ENCODE peak calls at places on chromosome 1, in seven cellular contexts. S is NCI-H1930; C is fibroblast of gingiva; H is SJSA1; E is IMR-90; I is stimulated activated CD4-positive, alpha-beta T cell treated with anti-CD3 and anti-CD28 coated beads, Interleukin-4, amount 100 ng/mL, for 48 hours; O is dorsolateral prefrontal cortex. W is an unnamed sample.

GRCh38 chr1:226637147-226637935 is 88.8 kb downstream of the STUM start:
- DNase-seq in S (no peak), C (peak; percentile 49), H (no peak), E (no peak), I (no peak), O (no peak), W (no peak)

GRCh38 chr1:2258996-2259395 is 30.9 kb downstream of the SKI start:
- DNase-seq in S (no peak), C (no peak), H (no peak), E (no peak), I (peak; percentile 52), O (no peak), W (no peak)

GRCh38 chr1:86538775-86539174 is 8.1 kb upstream of the CLCA4 start:
- DNase-seq in S (no peak), C (no peak), H (no peak), E (no peak), I (no peak), O (no peak), W (no peak)

GRCh38 chr1:175887981-175888428 is 144.6 kb upstream of the TNR start:
- DNase-seq in S (peak; percentile 61), C (peak; percentile 13), H (peak; percentile 10), E (peak; percentile 36), I (peak; percentile 7), O (peak; percentile 72), W (peak; percentile 45)

GRCh38 chr1:28680141-28680540 is 11.6 kb downstream of the GMEB1 start:
- DNase-seq in S (no peak), C (no peak), H (no peak), E (peak; percentile 37), I (no peak), O (no peak), W (no peak)

GRCh38 chr1:117120774-117121588 is 568 bp downstream of the TRIM45 start:
- DNase-seq in S (no peak), C (no peak), H (no peak), E (peak; percentile 57), I (no peak), O (no peak), W (no peak)

GRCh38 chr1:201281573-201281972 is 1.7 kb upstream of the PKP1 start:
- DNase-seq in S (no peak), C (no peak), H (no peak), E (no peak), I (no peak), O (no peak), W (no peak)

GRCh38 chr1:207388721-207389120 is 65.4 kb upstream of the CR2 start:
- DNase-seq in S (no peak), C (no peak), H (no peak), E (no peak), I (no peak), O (no peak), W (no peak)

GRCh38 chr1:248316796-248317195 is 7.6 kb downstream of the OR2M7 start:
- DNase-seq in S (no peak), C (no peak), H (no peak), E (no peak), I (no peak), O (no peak), W (no peak)

GRCh38 chr1:100035214-100035613 is 65.4 kb downstream of the SLC35A3 start:
- DNase-seq in S (no peak), C (no peak), H (no peak), E (no peak), I (no peak), O (no peak), W (no peak)

GRCh38 chr1:53116933-53117332 is 25.5 kb downstream of the SLC1A7 start:
- DNase-seq in S (no peak), C (no peak), H (no peak), E (no peak), I (no peak), O (no peak), W (no peak)

GRCh38 chr1:221620437-221621384 is 121.2 kb downstream of the DUSP10 start:
- DNase-seq in S (no peak), C (peak; percentile 64), H (no peak), E (peak; percentile 23), I (no peak), O (no peak), W (no peak)

GRCh38 chr1:227317541-227318002 is 720 bp downstream of the CDC42BPA start:
- DNase-seq in S (peak; percentile 43), C (peak; percentile 54), H (peak; percentile 79), E (peak; percentile 61), I (peak; percentile 1), O (peak; percentile 27), W (no peak)

GRCh38 chr1:235958021-235958420 is 91.3 kb upstream of the LYST start:
- DNase-seq in S (no peak), C (no peak), H (no peak), E (no peak), I (no peak), O (no peak), W (no peak)

GRCh38 chr1:66533804-66534745 is at the start of gene SGIP1:
- DNase-seq in S (no peak), C (peak; percentile 72), H (peak; percentile 28), E (peak; percentile 88), I (no peak), O (peak; percentile 73), W (peak; percentile 44)

GRCh38 chr1:214438530-214438929 is 112.9 kb downstream of the PTPN14 start:
- DNase-seq in S (no peak), C (no peak), H (no peak), E (no peak), I (no peak), O (no peak), W (no peak)

GRCh38 chr1:186474208-186474607 is 13.3 kb upstream of the PDC start:
- DNase-seq in S (no peak), C (no peak), H (peak; percentile 25), E (peak; percentile 78), I (no peak), O (no peak), W (no peak)

GRCh38 chr1:48677306-48678287 is 99.1 kb downstream of the BEND5 start:
- DNase-seq in S (peak; percentile 73), C (peak; percentile 67), H (peak; percentile 31), E (peak; percentile 41), I (peak; percentile 43), O (peak; percentile 66), W (peak; percentile 28)

GRCh38 chr1:162690672-162691434 is 58.6 kb downstream of the DDR2 start:
- DNase-seq in S (no peak), C (peak; percentile 95), H (peak; percentile 96), E (peak; percentile 93), I (no peak), O (no peak), W (peak; percentile 18)

GRCh38 chr1:210373878-210374599 is 45.3 kb downstream of the HHAT start:
- DNase-seq in S (peak; percentile 65), C (peak; percentile 73), H (peak; percentile 92), E (peak; percentile 97), I (peak; percentile 75), O (no peak), W (no peak)

GRCh38 chr1:116376734-116377096 is 3.7 kb downstream of the ATP1A1 start:
- DNase-seq in S (no peak), C (no peak), H (peak; percentile 76), E (peak; percentile 11), I (no peak), O (no peak), W (no peak)

GRCh38 chr1:203625623-203626189 is 926 bp upstream of the ATP2B4 start:
- DNase-seq in S (no peak), C (peak; percentile 34), H (peak; percentile 61), E (no peak), I (no peak), O (no peak), W (no peak)

GRCh38 chr1:89910780-89911179 is 84.1 kb upstream of the ZNF326 start:
- DNase-seq in S (no peak), C (peak; percentile 66), H (peak; percentile 95), E (peak; percentile 96), I (no peak), O (no peak), W (no peak)

GRCh38 chr1:107140703-107141490 is at the start of gene NTNG1:
- DNase-seq in S (no peak), C (no peak), H (peak; percentile 4), E (no peak), I (no peak), O (no peak), W (no peak)

GRCh38 chr1:155226910-155227260 is 18.4 kb downstream of the MTX1 start:
- DNase-seq in S (no peak), C (peak; percentile 25), H (peak; percentile 86), E (peak; percentile 38), I (peak; percentile 32), O (no peak), W (peak; percentile 41)

GRCh38 chr1:61244114-61244513 is 161.8 kb downstream of the NFIA start:
- DNase-seq in S (peak; percentile 52), C (peak; percentile 81), H (no peak), E (peak; percentile 19), I (no peak), O (no peak), W (no peak)

GRCh38 chr1:53086504-53087070 is 24.6 kb downstream of the PODN start:
- DNase-seq in S (no peak), C (no peak), H (no peak), E (no peak), I (no peak), O (no peak), W (no peak)

GRCh38 chr1:108199231-108199657 is 899 bp downstream of the SLC25A24 start:
- DNase-seq in S (no peak), C (peak; percentile 24), H (peak; percentile 78), E (peak; percentile 23), I (no peak), O (no peak), W (no peak)

GRCh38 chr1:160858127-160858909 is 4.4 kb downstream of the CD244 start:
- DNase-seq in S (no peak), C (no peak), H (no peak), E (no peak), I (no peak), O (no peak), W (no peak)

GRCh38 chr1:17392199-17392740 is 20.3 kb downstream of the PADI6 start:
- DNase-seq in S (no peak), C (no peak), H (no peak), E (no peak), I (no peak), O (no peak), W (no peak)

GRCh38 chr1:209549384-209550001 is 34.0 kb upstream of the CAMK1G start:
- DNase-seq in S (peak; percentile 9), C (no peak), H (no peak), E (no peak), I (no peak), O (no peak), W (no peak)

GRCh38 chr1:49102752-49103151 is 326.1 kb upstream of the BEND5 start:
- DNase-seq in S (no peak), C (peak; percentile 31), H (no peak), E (no peak), I (no peak), O (no peak), W (no peak)

GRCh38 chr1:26961826-26962225 is 1.6 kb upstream of the KDF1 start:
- DNase-seq in S (no peak), C (peak; percentile 92), H (peak; percentile 60), E (peak; percentile 98), I (no peak), O (no peak), W (no peak)

GRCh38 chr1:99599678-99600175 is 46.2 kb upstream of the PALMD start:
- DNase-seq in S (no peak), C (peak; percentile 13), H (peak; percentile 86), E (peak; percentile 94), I (no peak), O (no peak), W (no peak)